ENCODE peak calls at places on chromosome 22, in five cellular contexts. U, M, S, F and R are unnamed samples.
A peak's percentile ranks its signal among the peaks of the same experiment; 100 is the strongest.

GRCh38 chr22:48443680-48444079 is 1384.0 kb downstream of the BRD1 start:
- DNase-seq in F (no peak), S (no peak), M (no peak), U (no peak), R (no peak)

GRCh38 chr22:47053865-47054185 is 291.4 kb downstream of the TBC1D22A start:
- DNase-seq in M (no peak), U (no peak), S (no peak), F (no peak), R (no peak)

GRCh38 chr22:23553922-23554870 is 25.9 kb downstream of the IGLL1 start:
- DNase-seq in S (no peak), M (no peak), U (no peak), F (no peak), R (no peak)

GRCh38 chr22:42553475-42554361 is at the start of gene SERHL2:
- DNase-seq in U (peak; percentile 90), S (peak; percentile 67), F (peak; percentile 93), M (peak; percentile 99), R (peak; percentile 76)

GRCh38 chr22:48477031-48477721 is 1350.5 kb downstream of the BRD1 start:
- DNase-seq in S (no peak), U (no peak), F (no peak), M (no peak), R (no peak)

GRCh38 chr22:39174498-39175120 is 22.1 kb upstream of the CBX7 start:
- DNase-seq in U (peak; percentile 56), M (peak; percentile 96), F (peak; percentile 72), S (peak; percentile 72), R (peak; percentile 44)

GRCh38 chr22:31084811-31085492 is 3.8 kb downstream of the SMTN start:
- DNase-seq in M (peak; percentile 87), F (peak; percentile 92), U (peak; percentile 92), S (no peak), R (peak; percentile 92)

GRCh38 chr22:40204331-40205116 is 26.8 kb downstream of the TNRC6B start:
- DNase-seq in U (no peak), M (peak; percentile 21), S (peak; percentile 9), F (no peak), R (no peak)

GRCh38 chr22:45226681-45227186 is 14.0 kb downstream of the KIAA0930 start:
- DNase-seq in U (no peak), F (no peak), M (no peak), S (peak; percentile 95), R (peak; percentile 61)

GRCh38 chr22:24758164-24758799 is 16.2 kb downstream of the PIWIL3 start:
- DNase-seq in U (peak; percentile 66), M (peak; percentile 69), S (no peak), F (peak; percentile 69), R (peak; percentile 54)

GRCh38 chr22:41687901-41688364 is 734 bp downstream of the SNU13 start:
- DNase-seq in S (peak; percentile 23), M (peak; percentile 42), U (no peak), F (peak; percentile 46), R (peak; percentile 30)

GRCh38 chr22:49330421-49331222 is 497.1 kb downstream of the BRD1 start:
- DNase-seq in F (no peak), U (no peak), S (no peak), M (no peak), R (no peak)

GRCh38 chr22:19358703-19359553 is 67.4 kb upstream of the CLTCL1 start:
- DNase-seq in S (no peak), U (no peak), M (no peak), F (no peak), R (no peak)

GRCh38 chr22:38578505-38578904 is 8.5 kb upstream of the DMC1 start:
- DNase-seq in U (no peak), M (no peak), S (no peak), F (no peak), R (no peak)

GRCh38 chr22:49418341-49418894 is 409.3 kb downstream of the BRD1 start:
- DNase-seq in M (no peak), S (no peak), F (no peak), U (no peak), R (no peak)

GRCh38 chr22:45210577-45211431 is 29.9 kb downstream of the KIAA0930 start:
- DNase-seq in M (no peak), U (no peak), S (no peak), F (peak; percentile 2), R (no peak)

GRCh38 chr22:41563051-41563711 is 2.4 kb downstream of the CSDC2 start:
- DNase-seq in S (peak; percentile 77), U (no peak), F (no peak), M (no peak), R (no peak)

GRCh38 chr22:49413551-49413950 is 414.1 kb downstream of the BRD1 start:
- DNase-seq in U (no peak), S (no peak), M (no peak), F (no peak), R (no peak)

GRCh38 chr22:47207846-47208554 is 445.6 kb downstream of the TBC1D22A start:
- DNase-seq in S (no peak), U (no peak), F (no peak), M (no peak), R (no peak)

GRCh38 chr22:20438066-20438677 is 547 bp upstream of the SCARF2 start:
- DNase-seq in U (no peak), F (no peak), M (no peak), S (no peak), R (peak; percentile 41)

GRCh38 chr22:46077669-46078099 is 72.6 kb upstream of the PPARA start:
- DNase-seq in F (no peak), U (no peak), M (no peak), S (peak; percentile 46), R (peak; percentile 1)

GRCh38 chr22:39449708-39450107 is 7.1 kb upstream of the MGAT3 start:
- DNase-seq in M (no peak), F (no peak), U (no peak), S (no peak), R (no peak)

GRCh38 chr22:36368359-36368983 is 19.3 kb downstream of the MYH9 start:
- DNase-seq in F (peak; percentile 45), U (no peak), S (peak; percentile 46), M (peak; percentile 58), R (peak; percentile 76)

GRCh38 chr22:32544953-32545558 is 70.4 kb downstream of the FBXO7 start:
- DNase-seq in S (no peak), U (no peak), F (no peak), M (no peak), R (no peak)

GRCh38 chr22:49008682-49009235 is 818.9 kb downstream of the BRD1 start:
- DNase-seq in S (no peak), U (no peak), F (no peak), M (no peak), R (no peak)

GRCh38 chr22:39655736-39656285 is 85.3 kb downstream of the CACNA1I start:
- DNase-seq in F (no peak), S (no peak), M (no peak), U (no peak), R (no peak)

GRCh38 chr22:48871176-48871840 is 956.4 kb downstream of the BRD1 start:
- DNase-seq in F (no peak), U (no peak), M (no peak), S (no peak), R (no peak)